ENCODE peak calls at places on chromosomes 12 and 14, in nine cellular contexts. N is fibroblast of mammary gland; F is progenitor cell of endocrine pancreas; Z is upper lobe of left lung; T is Daoy; M is naive B cell; H is stimulated activated CD8-positive, alpha-beta memory T cell treated with anti-CD3 and anti-CD28 coated beads, Interleukin-7, amount 100 ng/mL, for 1 hour; O is foreskin fibroblast; R is GDM1. I is an unnamed sample.

GRCh38 chr12:1656894-1657293 is 27.9 kb downstream of the WNT5B start:
- DNase-seq in Z (peak), O (no peak), R (no peak), N (no peak), M (no peak), T (no peak), F (no peak), H (no peak), I (no peak)

GRCh38 chr12:94560416-94561221 is 89.7 kb downstream of the TMCC3 start:
- DNase-seq in T (peak), O (no peak), N (peak), M (no peak), F (no peak), Z (peak), H (no peak), R (no peak), I (no peak)

GRCh38 chr12:4771960-4772566 is 51.9 kb downstream of the GALNT8 start:
- DNase-seq in N (no peak), H (no peak), M (no peak), O (no peak), T (peak), Z (no peak), F (no peak), R (no peak), I (no peak)

GRCh38 chr14:53900499-53900898 is 56.1 kb downstream of the BMP4 start:
- DNase-seq in Z (no peak), R (no peak), N (peak), F (no peak), H (no peak), T (no peak), O (peak), M (no peak), I (no peak)

GRCh38 chr14:63203618-63204406 is 431 bp upstream of the RHOJ start:
- DNase-seq in T (peak), R (no peak), O (peak), Z (no peak), F (peak), M (no peak), H (no peak), N (peak), I (no peak)

GRCh38 chr12:65630555-65630954 is 193.7 kb upstream of the HMGA2 start:
- DNase-seq in R (no peak), T (no peak), H (no peak), F (no peak), O (no peak), N (no peak), Z (no peak), M (no peak), I (no peak)

GRCh38 chr12:121240484-121241202 is 30.7 kb downstream of the P2RX4 start:
- DNase-seq in M (peak), N (peak), T (no peak), F (no peak), O (peak), H (peak), R (peak), Z (peak), I (no peak)

GRCh38 chr12:54657048-54657696 is 9.0 kb upstream of the DCD start:
- DNase-seq in H (no peak), M (no peak), Z (no peak), F (no peak), N (no peak), T (peak), R (no peak), O (no peak), I (no peak)

GRCh38 chr12:114918535-114919233 is 234.7 kb upstream of the TBX3 start:
- DNase-seq in F (no peak), H (no peak), R (no peak), T (peak), O (peak), Z (no peak), M (no peak), N (peak), I (no peak)

GRCh38 chr12:93783827-93784226 is 106.7 kb downstream of the CRADD start:
- DNase-seq in M (no peak), H (no peak), N (peak), F (no peak), R (no peak), O (no peak), T (no peak), Z (no peak), I (no peak)

GRCh38 chr12:111482464-111482863 is 76.7 kb downstream of the SH2B3 start:
- DNase-seq in R (no peak), Z (no peak), N (no peak), H (no peak), M (no peak), T (no peak), F (no peak), O (no peak), I (no peak)

GRCh38 chr12:30701056-30701455 is 5.4 kb upstream of the IPO8 start:
- DNase-seq in R (no peak), H (no peak), M (no peak), T (no peak), N (peak), O (peak), F (no peak), Z (no peak), I (no peak)

GRCh38 chr12:105983622-105984325 is 155.0 kb downstream of the NUAK1 start:
- DNase-seq in O (peak), N (peak), F (no peak), H (no peak), T (peak), Z (no peak), M (no peak), R (no peak), I (no peak)

GRCh38 chr12:95351745-95352144 is 122.2 kb upstream of the METAP2 start:
- DNase-seq in T (no peak), H (no peak), R (no peak), N (peak), M (no peak), F (no peak), Z (no peak), O (peak), I (no peak)

GRCh38 chr12:9792961-9793617 is 32.4 kb upstream of the CD69 start:
- DNase-seq in R (no peak), Z (no peak), M (no peak), H (no peak), N (peak), T (peak), O (peak), F (no peak), I (no peak)

GRCh38 chr12:124939428-124940142 is 25.1 kb upstream of the UBC start:
- DNase-seq in R (no peak), M (peak), O (peak), N (peak), T (peak), Z (peak), H (peak), F (peak), I (peak)

GRCh38 chr14:21234112-21234511 is 35.1 kb downstream of the HNRNPC start:
- DNase-seq in F (no peak), R (no peak), Z (no peak), N (no peak), M (no peak), H (no peak), O (no peak), T (no peak), I (no peak)

GRCh38 chr14:88868558-88869159 is 44.2 kb downstream of the TTC8 start:
- DNase-seq in O (no peak), M (peak), N (peak), Z (no peak), H (no peak), F (no peak), T (no peak), R (no peak), I (no peak)

GRCh38 chr14:61472025-61472672 is 150.8 kb downstream of the PRKCH start:
- DNase-seq in T (peak), F (no peak), M (no peak), N (peak), H (no peak), O (peak), Z (no peak), R (no peak), I (no peak)

GRCh38 chr14:103427485-103428443 is 42.5 kb downstream of the MARK3 start:
- DNase-seq in N (peak), F (no peak), Z (no peak), M (no peak), T (peak), R (no peak), O (peak), H (no peak), I (peak)

GRCh38 chr12:106300761-106301160 is 1.8 kb upstream of the TCP11L2 start:
- DNase-seq in H (no peak), M (no peak), N (no peak), T (no peak), Z (no peak), R (no peak), F (no peak), O (no peak), I (no peak)

GRCh38 chr12:43338848-43339526 is 213.0 kb downstream of the ADAMTS20 start:
- DNase-seq in F (no peak), R (no peak), M (no peak), Z (no peak), T (peak), N (peak), O (peak), H (no peak), I (no peak)

GRCh38 chr12:128817115-128818015 is 6.4 kb downstream of the SLC15A4 start:
- DNase-seq in T (peak), N (peak), O (no peak), H (no peak), R (no peak), Z (no peak), F (no peak), M (no peak), I (no peak)

GRCh38 chr12:11771356-11771755 is 121.9 kb downstream of the ETV6 start:
- DNase-seq in T (no peak), M (no peak), N (no peak), R (no peak), H (no peak), Z (no peak), O (no peak), F (no peak), I (no peak)

GRCh38 chr12:104182144-104182543 is 33.4 kb upstream of the TXNRD1 start:
- DNase-seq in Z (no peak), N (peak), T (peak), H (no peak), O (peak), M (no peak), R (no peak), F (no peak), I (no peak)

GRCh38 chr12:98483621-98484455 is 31.6 kb upstream of the TMPO start:
- DNase-seq in H (no peak), F (no peak), R (no peak), N (no peak), Z (no peak), O (no peak), M (no peak), T (no peak), I (no peak)

GRCh38 chr12:6316921-6317692 is 6.6 kb downstream of the PLEKHG6 start:
- DNase-seq in R (no peak), M (no peak), F (no peak), O (no peak), T (no peak), N (no peak), H (no peak), Z (no peak), I (no peak)

GRCh38 chr12:113987261-113988063 is 21.3 kb upstream of the RBM19 start:
- DNase-seq in H (no peak), T (no peak), O (no peak), R (no peak), N (no peak), F (no peak), Z (no peak), M (no peak), I (no peak)